ENCODE peak calls at places on chromosomes 1 and 21, in four cellular contexts. J, X, P and A are unnamed samples.

GRCh38 chr1:76330993-76331603 is 256.6 kb downstream of the ST6GALNAC3 start:
- DNase-seq in J (peak), X (peak), P (peak), A (peak)

GRCh38 chr1:167330601-167331293 is 110.1 kb downstream of the POU2F1 start:
- DNase-seq in J (no peak), X (no peak), P (no peak), A (no peak)

GRCh38 chr1:189500777-189501176 is 976.9 kb downstream of the BRINP3 start:
- DNase-seq in J (no peak), X (no peak), P (no peak), A (no peak)

GRCh38 chr1:197521118-197521739 is 253.2 kb downstream of the CRB1 start:
- DNase-seq in J (peak), X (peak), P (peak), A (no peak)

GRCh38 chr21:45992311-45993209 is 11.0 kb downstream of the COL6A1 start:
- DNase-seq in J (no peak), X (no peak), P (no peak), A (peak)

GRCh38 chr1:182083851-182084486 is 22.5 kb upstream of the ZNF648 start:
- DNase-seq in J (no peak), X (no peak), P (no peak), A (no peak)

GRCh38 chr1:53442297-53442696 is 16.9 kb upstream of the DMRTB1 start:
- DNase-seq in J (no peak), X (no peak), P (no peak), A (no peak)

GRCh38 chr1:215160351-215160750 is 77.8 kb downstream of the KCNK2 start:
- DNase-seq in J (no peak), X (no peak), P (no peak), A (no peak)

GRCh38 chr1:3293563-3294080 is 160.8 kb upstream of the ARHGEF16 start:
- DNase-seq in J (no peak), X (no peak), P (no peak), A (no peak)

GRCh38 chr1:160117300-160117699 is 1.7 kb downstream of the ATP1A2 start:
- DNase-seq in J (no peak), X (no peak), P (no peak), A (no peak)

GRCh38 chr1:228740991-228741390 is 5.7 kb downstream of the RHOU start:
- DNase-seq in J (no peak), X (no peak), P (no peak), A (no peak)

GRCh38 chr1:53063744-53064515 is 1.9 kb downstream of the PODN start:
- DNase-seq in J (peak), X (no peak), P (no peak), A (peak)

GRCh38 chr1:58580186-58580585 is 3.1 kb upstream of the TACSTD2 start:
- DNase-seq in J (no peak), X (no peak), P (no peak), A (no peak)

GRCh38 chr1:248847181-248847955 is 9.3 kb downstream of the ZNF672 start:
- DNase-seq in J (no peak), X (no peak), P (no peak), A (no peak)

GRCh38 chr1:231808990-231809389 is 182.4 kb downstream of the DISC1 start:
- DNase-seq in J (no peak), X (no peak), P (no peak), A (no peak)

GRCh38 chr1:41340655-41341364 is 20.4 kb upstream of the FOXO6 start:
- DNase-seq in J (no peak), X (no peak), P (no peak), A (no peak)

GRCh38 chr1:151165281-151165737 is 393 bp downstream of the LYSMD1 start:
- DNase-seq in J (peak), X (peak), P (peak), A (peak)

GRCh38 chr1:233707153-233707905 is 93.4 kb downstream of the KCNK1 start:
- DNase-seq in J (no peak), X (peak), P (no peak), A (no peak)

GRCh38 chr1:159838715-159839114 is 12.0 kb downstream of the SLAMF8 start:
- DNase-seq in J (no peak), X (no peak), P (no peak), A (no peak)

GRCh38 chr1:234533975-234534876 is 55.2 kb upstream of the TARBP1 start:
- DNase-seq in J (peak), X (no peak), P (no peak), A (no peak)

GRCh38 chr1:174696026-174696821 is 248.5 kb downstream of the GPR52 start:
- DNase-seq in J (no peak), X (no peak), P (peak), A (no peak)

GRCh38 chr1:23682946-23683345 is 8.7 kb upstream of the RPL11 start:
- DNase-seq in J (no peak), X (no peak), P (no peak), A (no peak)

GRCh38 chr1:206898089-206898908 is 1.1 kb downstream of the IL24 start:
- DNase-seq in J (no peak), X (no peak), P (no peak), A (no peak)

GRCh38 chr1:244435562-244436205 is 16.0 kb downstream of the ADSS2 start:
- DNase-seq in J (no peak), X (no peak), P (peak), A (no peak)

GRCh38 chr21:37937668-37938067 is 21.4 kb upstream of the KCNJ6 start:
- DNase-seq in J (no peak), X (no peak), P (no peak), A (no peak)

GRCh38 chr1:154568165-154568815 is 712 bp downstream of the CHRNB2 start:
- DNase-seq in J (peak), X (no peak), P (no peak), A (no peak)

GRCh38 chr1:33692216-33693188 is 171.4 kb upstream of the HMGB4 start:
- DNase-seq in J (no peak), X (no peak), P (no peak), A (no peak)

GRCh38 chr1:188062456-188062855 is 1233.7 kb downstream of the PLA2G4A start:
- DNase-seq in J (no peak), X (no peak), P (no peak), A (no peak)

GRCh38 chr1:221159608-221160007 is 280.4 kb downstream of the HLX start:
- DNase-seq in J (no peak), X (no peak), P (no peak), A (no peak)
- TF ChIP-seq FOXJ3 in J (no peak), X (no peak), P (no peak), A (no peak)

GRCh38 chr1:77942400-77943140 is 36.3 kb downstream of the FUBP1 start:
- DNase-seq in J (no peak), X (no peak), P (no peak), A (no peak)

GRCh38 chr1:77940921-77941570 is 37.8 kb downstream of the FUBP1 start:
- DNase-seq in J (no peak), X (no peak), P (no peak), A (no peak)

DNA sequence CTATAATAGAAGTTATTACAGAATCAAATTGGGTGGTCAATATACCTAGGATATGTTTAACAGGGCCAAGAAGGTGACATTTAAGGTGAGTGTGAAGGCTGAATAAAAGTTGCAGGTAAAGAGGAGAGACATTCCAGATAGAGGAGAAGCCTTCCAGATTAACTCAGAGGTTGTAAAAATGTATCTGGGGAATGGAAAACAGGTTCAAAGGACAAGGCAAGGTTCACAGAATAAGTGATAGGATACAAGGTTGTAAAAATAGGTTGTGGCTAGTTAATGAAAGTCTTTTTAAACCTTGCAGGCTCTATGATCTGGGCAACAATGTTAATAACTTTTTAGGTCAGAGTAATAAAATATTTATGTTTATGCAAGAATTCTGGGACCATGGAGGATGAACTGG is 40.2 kb downstream of the FUBP1 start:
- DNase-seq in J (no peak), X (no peak), P (no peak), A (no peak)
- TF ChIP-seq FOXJ3 in J (no peak), X (no peak), P (no peak), A (no peak)

GRCh38 chr1:46411601-46412341 is 17.7 kb downstream of the FAAH start:
- DNase-seq in J (peak), X (peak), P (no peak), A (peak)
- TF ChIP-seq FOXJ3 in J (no peak), X (no peak), P (no peak), A (no peak)

GRCh38 chr1:110492573-110492972 is 26.4 kb downstream of the KCNA10 start:
- DNase-seq in J (no peak), X (no peak), P (no peak), A (no peak)
- TF ChIP-seq FOXJ3 in J (no peak), X (no peak), P (no peak), A (no peak)

GRCh38 chr21:36064085-36064460 is 3.7 kb upstream of the SETD4 start:
- DNase-seq in J (no peak), X (no peak), P (no peak), A (no peak)

GRCh38 chr21:36063375-36064084 is 3.2 kb upstream of the SETD4 start:
- DNase-seq in J (no peak), X (no peak), P (no peak), A (no peak)

GRCh38 chr21:36061445-36061844 is 1.1 kb upstream of the SETD4 start:
- DNase-seq in J (no peak), X (no peak), P (no peak), A (no peak)

GRCh38 chr21:36068748-36069398 is 951 bp upstream of the CBR1 start:
- DNase-seq in J (no peak), X (no peak), P (no peak), A (no peak)

GRCh38 chr21:36065497-36066036 is 4.3 kb upstream of the CBR1 start:
- DNase-seq in J (no peak), X (no peak), P (peak), A (no peak)
- TF ChIP-seq FOXJ3 in J (no peak), X (no peak), P (no peak), A (no peak)

DNA sequence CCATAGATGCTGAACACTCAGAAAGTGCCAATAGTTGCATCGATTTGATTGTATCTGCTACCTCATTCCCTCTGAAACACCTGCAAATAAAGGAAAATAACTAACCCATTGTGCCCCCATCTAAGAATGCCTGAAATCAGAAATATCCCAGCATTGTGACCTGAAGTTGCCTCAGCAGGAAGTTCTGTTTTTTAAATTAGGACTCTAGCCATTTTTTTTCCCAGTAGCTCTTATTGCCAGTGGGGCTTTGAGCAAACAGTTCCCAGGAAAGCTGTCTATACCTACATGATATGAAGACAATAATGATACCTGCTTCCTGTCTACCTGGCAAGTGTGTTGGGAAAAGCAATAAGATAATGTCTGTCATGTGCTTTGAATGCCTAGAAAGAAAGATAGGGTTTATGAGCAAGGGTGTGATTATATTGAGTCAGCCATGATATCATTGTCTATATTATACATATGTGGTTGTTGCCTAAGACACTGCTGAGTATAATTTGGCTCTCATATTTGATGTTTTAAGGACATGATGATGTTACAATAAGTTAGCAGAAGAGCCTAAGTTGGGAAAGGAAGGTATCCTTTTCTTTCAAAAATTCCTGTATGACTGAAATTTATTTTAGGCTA is 99.4 kb upstream of the CDC42BPA start:
- DNase-seq in J (no peak), X (no peak), P (no peak), A (no peak)
- TF ChIP-seq FOXJ3 in J (no peak), X (no peak), P (no peak), A (no peak)

GRCh38 chr1:6612641-6613360 is 730 bp upstream of the PHF13 start:
- DNase-seq in J (peak), X (peak), P (peak), A (peak)

GRCh38 chr1:6619045-6619444 is 5.5 kb downstream of the PHF13 start:
- DNase-seq in J (no peak), X (no peak), P (no peak), A (no peak)

GRCh38 chr1:6614953-6615785 is 1.6 kb downstream of the PHF13 start:
- DNase-seq in J (peak), X (no peak), P (no peak), A (no peak)

GRCh38 chr1:6613361-6614018 is at the start of gene PHF13:
- DNase-seq in J (peak), X (peak), P (peak), A (peak)

DNA sequence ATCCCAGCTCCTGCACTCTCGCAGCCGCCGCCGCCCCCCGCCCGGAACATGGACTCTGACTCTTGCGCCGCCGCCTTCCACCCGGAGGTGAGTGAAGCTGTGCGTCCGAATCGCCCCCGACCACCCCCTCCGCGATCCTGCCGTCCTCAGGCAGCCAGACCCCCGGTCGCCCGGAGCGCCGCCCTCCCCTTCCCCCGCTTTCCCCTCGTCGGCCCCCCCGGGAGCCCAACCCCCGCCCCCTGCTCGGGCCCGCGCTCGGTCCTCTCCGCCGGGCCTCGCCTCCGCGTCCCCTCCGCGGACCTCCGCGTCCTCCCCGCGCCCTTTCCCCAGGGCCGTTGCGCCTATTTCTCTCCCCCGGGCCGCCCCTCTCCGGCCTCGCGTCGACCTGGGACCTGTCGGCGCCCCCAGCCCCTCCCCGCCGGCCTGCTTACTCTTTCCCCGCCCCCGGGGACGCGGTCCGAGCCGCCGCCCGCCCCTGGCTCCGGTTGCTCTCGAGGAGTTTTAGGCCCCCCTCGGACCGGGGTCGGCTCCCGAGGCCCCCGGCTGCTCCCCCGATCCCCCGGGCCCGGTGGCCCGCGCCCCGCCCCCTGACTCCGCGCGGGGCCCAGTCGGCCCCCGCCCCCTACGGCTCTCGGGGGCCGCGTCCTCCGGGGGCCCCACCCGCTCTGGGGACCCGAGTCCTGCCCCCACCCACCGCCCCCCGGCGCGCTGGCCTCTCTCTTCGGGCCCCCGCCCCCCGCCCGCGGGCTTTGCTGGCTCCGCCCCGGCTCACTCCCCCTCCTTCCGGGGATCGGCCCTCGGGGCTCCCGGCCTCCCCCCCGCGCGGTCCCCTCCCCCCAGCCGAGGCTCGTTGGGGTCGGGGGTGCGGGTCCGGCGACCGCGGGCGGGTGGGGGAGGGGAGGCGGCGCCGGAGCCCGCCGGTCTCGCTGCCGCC is 755 bp downstream of the PHF13 start:
- DNase-seq in J (peak), X (peak), P (no peak), A (peak)
- TF ChIP-seq FOXJ3 in J (no peak), X (no peak), P (no peak), A (no peak)

GRCh38 chr1:161803181-161803580 is 37.1 kb downstream of the ATF6 start:
- DNase-seq in J (no peak), X (no peak), P (no peak), A (no peak)

GRCh38 chr1:161805399-161806197 is 39.5 kb downstream of the ATF6 start:
- DNase-seq in J (no peak), X (no peak), P (no peak), A (no peak)

GRCh38 chr1:161799792-161800191 is 33.7 kb downstream of the ATF6 start:
- DNase-seq in J (no peak), X (no peak), P (no peak), A (no peak)

GRCh38 chr1:161801955-161802354 is 35.8 kb downstream of the ATF6 start:
- DNase-seq in J (no peak), X (no peak), P (no peak), A (peak)
- TF ChIP-seq FOXJ3 in J (no peak), X (no peak), P (no peak), A (no peak)